ENCODE peak calls at places on chromosomes 11 and 22, in five cellular contexts. N, C, S, Z and R are unnamed samples.

GRCh38 chr11:86577663-86578636 is 94.5 kb downstream of the ME3 start:
- DNase-seq in N (no peak), C (peak), S (no peak), Z (no peak), R (no peak)

GRCh38 chr22:25358421-25359170 is 139.2 kb downstream of the CRYBB2 start:
- DNase-seq in N (no peak), C (no peak), S (no peak), Z (no peak), R (no peak)

GRCh38 chr11:123330471-123330870 is 99.6 kb upstream of the GRAMD1B start:
- DNase-seq in N (no peak), C (no peak), S (no peak), Z (no peak), R (no peak)

GRCh38 chr11:32173435-32173834 is 82.6 kb downstream of the RCN1 start:
- DNase-seq in N (peak), C (peak), S (peak), Z (peak), R (peak)

GRCh38 chr11:2212411-2213251 is 41.0 kb upstream of the TH start:
- DNase-seq in N (no peak), C (no peak), S (peak), Z (no peak), R (no peak)

GRCh38 chr22:33447733-33448132 is 389.6 kb upstream of the SYN3 start:
- DNase-seq in N (no peak), C (no peak), S (no peak), Z (no peak), R (no peak)

GRCh38 chr22:40241200-40241763 is 63.6 kb downstream of the TNRC6B start:
- DNase-seq in N (peak), C (no peak), S (no peak), Z (no peak), R (no peak)

GRCh38 chr11:124919836-124920755 is 1.0 kb downstream of the HEPN1 start:
- DNase-seq in N (no peak), C (no peak), S (no peak), Z (no peak), R (no peak)

GRCh38 chr11:43282607-43283440 is 29.0 kb upstream of the API5 start:
- DNase-seq in N (peak), C (no peak), S (no peak), Z (peak), R (peak)

GRCh38 chr11:105713106-105713505 is 103.2 kb downstream of the GRIA4 start:
- DNase-seq in N (no peak), C (no peak), S (no peak), Z (no peak), R (no peak)

GRCh38 chr11:38136887-38137286 is 1538.9 kb upstream of the RAG2 start:
- DNase-seq in N (no peak), C (no peak), S (no peak), Z (no peak), R (no peak)

GRCh38 chr11:119850822-119851409 is 121.9 kb upstream of the NECTIN1 start:
- DNase-seq in N (no peak), C (no peak), S (no peak), Z (no peak), R (no peak)

GRCh38 chr11:101133190-101133589 is 3.6 kb upstream of the PGR start:
- DNase-seq in N (no peak), C (no peak), S (no peak), Z (no peak), R (no peak)

GRCh38 chr11:68905421-68906360 is 2.0 kb downstream of the IGHMBP2 start:
- DNase-seq in N (no peak), C (no peak), S (no peak), Z (no peak), R (no peak)

GRCh38 chr11:111440416-111441205 is 61.5 kb upstream of the POU2AF1 start:
- DNase-seq in N (no peak), C (no peak), S (no peak), Z (no peak), R (no peak)

GRCh38 chr11:27495710-27496300 is 10.8 kb downstream of the LIN7C start:
- DNase-seq in N (no peak), C (no peak), S (no peak), Z (no peak), R (no peak)

GRCh38 chr11:110148775-110149744 is 55.9 kb downstream of the ZC3H12C start:
- DNase-seq in N (no peak), C (no peak), S (no peak), Z (no peak), R (no peak)

GRCh38 chr11:9806946-9807687 is 143.2 kb downstream of the SWAP70 start:
- DNase-seq in N (no peak), C (no peak), S (no peak), Z (no peak), R (no peak)

GRCh38 chr11:71582309-71582895 is at the start of gene KRTAP5-11:
- DNase-seq in N (no peak), C (no peak), S (no peak), Z (no peak), R (no peak)

GRCh38 chr11:44120169-44120568 is 24.7 kb downstream of the EXT2 start:
- DNase-seq in N (no peak), C (no peak), S (no peak), Z (no peak), R (no peak)

GRCh38 chr22:22957090-22957489 is 69.5 kb downstream of the IGLL5 start:
- DNase-seq in N (no peak), C (no peak), S (no peak), Z (no peak), R (no peak)

GRCh38 chr11:87030458-87031054 is 7.2 kb upstream of the TMEM135 start:
- DNase-seq in N (no peak), C (no peak), S (no peak), Z (no peak), R (no peak)

GRCh38 chr11:60951909-60952741 is at the start of gene SLC15A3:
- DNase-seq in N (peak), C (peak), S (peak), Z (peak), R (peak)

GRCh38 chr11:47572715-47573255 is 6.0 kb downstream of the KBTBD4 start:
- DNase-seq in N (no peak), C (no peak), S (no peak), Z (no peak), R (no peak)

GRCh38 chr11:131455843-131456704 is 85.7 kb downstream of the NTM start:
- DNase-seq in N (no peak), C (no peak), S (no peak), Z (no peak), R (no peak)

GRCh38 chr22:31143038-31143437 is 2.7 kb upstream of the PLA2G3 start:
- DNase-seq in N (no peak), C (no peak), S (no peak), Z (no peak), R (no peak)